ENCODE peak calls at places on chromosomes 2 and 18, in six cellular contexts. E is HCT116, Q is HepG2, R is GM12878, L is K562, O is H1. N is an unnamed sample.

GRCh38 chr2:237500681-237501424 is 13.8 kb downstream of the MLPH start:
- DNase-seq in E (peak), Q (no peak), R (no peak), L (peak), O (peak), N (peak)

GRCh38 chr2:237486819-237487448 is at the start of gene MLPH:
- DNase-seq in E (no peak), Q (no peak), R (no peak), L (no peak), O (no peak), N (no peak)

GRCh38 chr2:130827502-130828251 is 9.0 kb upstream of the ARHGEF4 start:
- DNase-seq in E (no peak), Q (no peak), R (no peak), L (no peak), O (no peak), N (peak)

GRCh38 chr2:148702475-148702874 is 57.9 kb downstream of the EPC2 start:
- DNase-seq in E (no peak), Q (no peak), R (no peak), L (no peak), O (no peak), N (no peak)

GRCh38 chr2:174901075-174901474 is 104.1 kb downstream of the CHN1 start:
- DNase-seq in E (no peak), Q (no peak), R (no peak), L (no peak), O (no peak), N (no peak)

GRCh38 chr2:197675711-197676188 is 363 bp upstream of the RFTN2 start:
- DNase-seq in E (no peak), Q (no peak), R (no peak), L (no peak), O (no peak), N (no peak)

GRCh38 chr2:110211938-110212858 is at the start of gene MTLN:
- DNase-seq in E (peak), Q (peak), R (peak), L (peak), O (no peak), N (peak)

GRCh38 chr2:49306925-49307324 is 152.6 kb upstream of the FSHR start:
- DNase-seq in E (no peak), Q (peak), R (no peak), L (no peak), O (no peak), N (no peak)

GRCh38 chr2:30981519-30981918 is 156.7 kb downstream of the GALNT14 start:
- DNase-seq in E (no peak), Q (no peak), R (no peak), L (no peak), O (no peak), N (no peak)

GRCh38 chr2:136206613-136207012 is 88.7 kb upstream of the CXCR4 start:
- DNase-seq in E (no peak), Q (no peak), R (peak), L (no peak), O (no peak), N (no peak)

GRCh38 chr2:128026422-128027277 is 1.2 kb downstream of the SAP130 start:
- DNase-seq in E (no peak), Q (no peak), R (no peak), L (no peak), O (no peak), N (no peak)

GRCh38 chr2:186456941-186457340 is 29.1 kb upstream of the ZC3H15 start:
- DNase-seq in E (no peak), Q (no peak), R (no peak), L (no peak), O (no peak), N (no peak)

GRCh38 chr18:22466608-22467390 is 49.1 kb upstream of the CTAGE1 start:
- DNase-seq in E (peak), Q (peak), R (no peak), L (no peak), O (no peak), N (no peak)

GRCh38 chr18:48860276-48861180 is 90.2 kb downstream of the SMAD7 start:
- DNase-seq in E (no peak), Q (no peak), R (no peak), L (no peak), O (no peak), N (no peak)

GRCh38 chr2:69231760-69232277 is 155.2 kb downstream of the GFPT1 start:
- DNase-seq in E (no peak), Q (no peak), R (no peak), L (no peak), O (no peak), N (no peak)

GRCh38 chr2:139165599-139165998 is 385.4 kb upstream of the NXPH2 start:
- DNase-seq in E (no peak), Q (no peak), R (no peak), L (no peak), O (no peak), N (no peak)

GRCh38 chr2:144936442-144936841 is 416.5 kb upstream of the ZEB2 start:
- DNase-seq in E (no peak), Q (no peak), R (no peak), L (no peak), O (no peak), N (no peak)

GRCh38 chr2:36650031-36650430 is 46.5 kb upstream of the VIT start:
- DNase-seq in E (peak), Q (peak), R (no peak), L (peak), O (no peak), N (no peak)

GRCh38 chr18:7559709-7560319 is 7.3 kb upstream of the PTPRM start:
- DNase-seq in E (no peak), Q (no peak), R (no peak), L (no peak), O (no peak), N (no peak)

GRCh38 chr18:9513971-9514512 is 38.7 kb downstream of the RALBP1 start:
- DNase-seq in E (no peak), Q (peak), R (no peak), L (no peak), O (no peak), N (no peak)

GRCh38 chr18:9517869-9518268 is 42.6 kb downstream of the RALBP1 start:
- DNase-seq in E (no peak), Q (no peak), R (no peak), L (no peak), O (no peak), N (no peak)

GRCh38 chr18:9519431-9519830 is 44.1 kb downstream of the RALBP1 start:
- DNase-seq in E (no peak), Q (no peak), R (no peak), L (no peak), O (no peak), N (no peak)

GRCh38 chr18:9520666-9521065 is 45.4 kb downstream of the RALBP1 start:
- DNase-seq in E (no peak), Q (no peak), R (no peak), L (no peak), O (no peak), N (no peak)

GRCh38 chr18:9516437-9517064 is 41.2 kb downstream of the RALBP1 start:
- DNase-seq in E (peak), Q (peak), R (peak), L (peak), O (no peak), N (no peak)
- TF ChIP-seq YY1 in E (no peak), Q (no peak), R (no peak), L (no peak), O (no peak), N (no peak)

DNA sequence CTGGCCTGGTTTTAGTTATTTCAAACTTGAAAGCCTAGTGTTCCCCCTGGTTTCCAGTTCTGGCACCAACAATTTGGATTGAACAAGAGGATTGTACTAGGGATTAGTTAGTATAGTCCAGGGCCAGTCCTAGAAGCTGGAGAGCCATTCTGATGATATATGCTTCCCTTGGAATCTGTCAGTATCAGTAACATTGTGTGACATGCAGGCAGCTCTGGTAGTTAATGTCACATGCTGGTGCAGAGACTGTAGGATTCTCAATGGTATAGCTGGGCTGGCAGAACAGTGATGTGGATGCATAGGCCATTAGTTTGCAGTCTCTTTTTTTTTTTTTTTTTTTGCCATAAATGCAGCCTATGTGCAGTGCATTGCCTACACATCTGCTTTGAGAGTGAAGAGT is 3.6 kb downstream of the MGAT5 start:
- DNase-seq in E (no peak), Q (no peak), R (no peak), L (no peak), O (no peak), N (no peak)
- TF ChIP-seq YY1 in E (no peak), Q (no peak), R (no peak), L (no peak), O (no peak), N (no peak)

GRCh38 chr2:137950238-137950637 is 14.0 kb upstream of the HNMT start:
- DNase-seq in E (no peak), Q (no peak), R (no peak), L (peak), O (no peak), N (no peak)

GRCh38 chr2:137946227-137946626 is 18.0 kb upstream of the HNMT start:
- DNase-seq in E (no peak), Q (no peak), R (no peak), L (no peak), O (no peak), N (no peak)

GRCh38 chr2:137947032-137947713 is 17.1 kb upstream of the HNMT start:
- DNase-seq in E (no peak), Q (no peak), R (no peak), L (no peak), O (no peak), N (no peak)

GRCh38 chr2:137948894-137949293 is 15.4 kb upstream of the HNMT start:
- DNase-seq in E (no peak), Q (no peak), R (no peak), L (no peak), O (no peak), N (no peak)

DNA sequence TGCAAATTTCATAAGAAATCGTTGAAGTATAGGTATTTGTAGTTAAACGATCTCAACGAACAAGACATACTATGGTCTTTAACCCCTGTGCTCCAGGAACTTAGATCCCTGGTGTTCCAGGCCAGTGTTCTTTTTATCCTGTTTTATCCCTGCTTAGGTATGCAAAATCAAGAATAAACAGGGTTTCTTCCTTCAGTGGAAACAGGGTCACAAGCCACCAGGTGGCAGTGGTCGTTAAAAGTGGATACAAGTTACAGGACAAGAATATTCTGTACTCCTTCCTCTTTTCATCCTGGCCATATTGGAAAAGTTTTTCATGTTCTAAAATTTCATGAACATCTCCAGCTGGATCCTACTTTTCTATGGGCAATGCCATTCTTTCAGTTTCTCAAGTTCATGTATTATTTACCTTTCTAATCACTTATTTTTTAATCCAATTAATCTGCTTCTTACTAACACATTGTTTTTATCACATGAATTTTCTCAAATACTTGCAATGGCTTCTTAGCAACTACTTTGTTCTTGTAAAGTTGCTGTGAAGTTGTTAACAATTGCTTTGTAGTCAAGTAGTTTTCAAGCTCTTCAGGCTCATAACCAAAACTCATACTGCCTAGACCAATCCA is 16.4 kb upstream of the HNMT start:
- DNase-seq in E (peak), Q (peak), R (no peak), L (peak), O (no peak), N (peak)
- TF ChIP-seq YY1 in E (no peak), Q (peak), R (no peak), L (no peak), O (no peak), N (no peak)

DNA sequence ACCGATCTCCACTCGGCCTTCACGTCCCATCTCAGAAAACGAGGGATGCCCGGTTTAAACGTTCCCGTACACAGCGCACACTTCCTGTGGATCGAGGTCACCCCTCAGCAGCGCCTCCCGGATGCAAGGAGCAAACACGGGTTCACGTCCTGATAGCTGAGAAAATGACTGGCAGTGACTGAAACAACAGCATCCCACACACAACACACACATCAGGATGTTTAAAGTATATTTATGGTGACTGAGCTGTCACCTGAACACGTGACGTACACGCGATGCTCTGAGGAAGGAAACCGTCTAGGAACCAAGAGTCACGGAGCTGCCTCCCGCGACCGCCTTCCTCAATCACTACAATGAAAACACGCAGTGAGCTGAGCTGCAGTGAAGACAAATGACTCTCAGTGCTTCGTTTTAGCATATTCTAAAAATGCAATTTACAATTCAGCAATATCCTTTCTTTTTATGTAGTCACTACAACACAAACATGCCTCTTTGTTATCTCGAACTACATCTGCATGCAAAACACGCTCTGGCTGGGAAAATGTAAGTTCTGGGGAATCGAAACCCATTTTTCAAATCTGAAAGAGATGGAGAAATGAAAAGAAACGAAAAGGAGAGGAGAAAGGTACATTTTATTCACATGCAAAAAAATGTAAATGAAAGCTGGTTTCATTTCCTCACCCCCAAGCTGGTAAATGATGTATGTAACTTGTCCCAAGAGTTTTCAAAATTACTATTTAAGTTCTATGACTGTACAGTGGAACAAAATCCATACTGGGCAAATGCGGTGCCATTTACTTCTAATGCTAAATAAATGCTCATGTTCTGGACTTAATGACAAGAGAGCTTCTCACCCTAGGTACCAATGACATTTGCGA is 19.8 kb downstream of the HDAC4 start:
- DNase-seq in E (no peak), Q (no peak), R (peak), L (no peak), O (no peak), N (no peak)
- TF ChIP-seq YY1 in E (no peak), Q (no peak), R (no peak), L (no peak), O (no peak), N (no peak)

GRCh38 chr2:20422679-20423271 is 24.1 kb upstream of the RHOB start:
- DNase-seq in E (no peak), Q (peak), R (no peak), L (peak), O (no peak), N (no peak)

GRCh38 chr2:20424300-20425290 is 22.3 kb upstream of the RHOB start:
- DNase-seq in E (no peak), Q (no peak), R (peak), L (peak), O (no peak), N (no peak)

GRCh38 chr2:20423847-20424246 is 23.0 kb upstream of the RHOB start:
- DNase-seq in E (no peak), Q (no peak), R (no peak), L (no peak), O (no peak), N (no peak)

GRCh38 chr2:20421988-20422678 is 24.7 kb upstream of the RHOB start:
- DNase-seq in E (no peak), Q (no peak), R (no peak), L (no peak), O (no peak), N (no peak)

GRCh38 chr2:20423376-20423775 is 23.5 kb upstream of the RHOB start:
- DNase-seq in E (no peak), Q (no peak), R (no peak), L (no peak), O (no peak), N (no peak)
- TF ChIP-seq YY1 in E (no peak), Q (no peak), R (no peak), L (no peak), O (no peak), N (no peak)

GRCh38 chr2:182047544-182047943 is 61.9 kb downstream of the PPP1R1C start:
- DNase-seq in E (no peak), Q (no peak), R (no peak), L (no peak), O (no peak), N (no peak)
- TF ChIP-seq YY1 in E (no peak), Q (no peak), R (no peak), L (no peak), O (no peak), N (no peak)

DNA sequence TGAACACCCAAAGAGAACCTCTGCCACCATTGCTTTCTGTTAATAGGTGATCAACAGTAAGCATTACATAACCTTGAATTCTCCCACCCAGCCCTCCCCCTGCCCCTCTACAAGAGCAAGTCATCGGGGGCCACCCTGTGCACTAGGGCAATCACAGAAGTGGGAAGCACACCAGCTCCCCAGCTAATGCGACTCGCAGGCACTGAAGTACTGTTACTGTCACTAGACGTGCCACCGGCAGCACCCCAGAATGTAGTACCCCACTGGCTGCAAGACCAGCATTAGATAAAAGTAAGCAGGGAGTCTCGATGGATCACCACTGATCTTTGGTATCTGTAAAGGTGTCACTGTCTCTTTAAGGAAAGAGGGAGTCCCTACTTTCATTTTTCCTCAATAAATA is 167.6 kb downstream of the FAM210A start:
- DNase-seq in E (no peak), Q (no peak), R (no peak), L (no peak), O (no peak), N (no peak)
- TF ChIP-seq YY1 in E (no peak), Q (no peak), R (no peak), L (no peak), O (no peak), N (no peak)

GRCh38 chr2:119283873-119284331 is 60.3 kb downstream of the STEAP3 start:
- DNase-seq in E (no peak), Q (no peak), R (no peak), L (no peak), O (no peak), N (no peak)
- TF ChIP-seq YY1 in E (no peak), Q (no peak), R (no peak), L (no peak), O (no peak), N (no peak)

DNA sequence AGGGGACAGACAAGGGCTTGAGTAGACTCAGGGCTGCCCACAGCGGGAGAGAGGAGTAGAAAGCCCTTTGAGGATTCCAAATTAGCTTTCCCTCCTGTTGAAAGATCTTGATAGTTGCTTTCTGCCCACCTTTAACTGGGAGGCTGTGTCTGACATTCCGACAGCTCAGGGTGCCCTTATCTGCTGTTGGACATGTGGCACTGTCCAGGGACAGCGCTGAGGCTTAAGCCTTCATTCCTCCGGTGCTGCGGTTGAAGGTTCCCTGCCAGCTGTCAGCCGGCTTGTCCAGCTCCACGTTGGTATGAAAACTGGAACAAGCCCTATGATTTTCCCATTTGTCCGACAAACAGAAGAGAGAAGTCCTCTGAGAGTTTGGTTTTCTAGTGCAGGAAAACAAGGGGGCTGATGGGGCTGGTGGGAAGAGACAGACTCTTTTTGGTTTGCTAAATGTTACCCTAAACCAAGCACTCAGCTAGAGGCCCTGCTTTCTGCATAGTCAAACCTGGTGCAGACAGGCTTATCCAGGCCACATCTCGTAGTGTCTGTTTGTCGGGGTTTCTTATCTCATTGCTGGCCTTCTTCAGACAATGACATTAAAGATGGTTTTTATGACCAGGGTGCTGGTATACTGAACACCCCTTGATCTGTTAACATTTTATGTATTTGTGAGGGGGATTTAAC is 24.5 kb downstream of the GREB1 start:
- DNase-seq in E (no peak), Q (no peak), R (no peak), L (no peak), O (no peak), N (no peak)
- TF ChIP-seq YY1 in E (no peak), Q (no peak), R (no peak), L (no peak), O (no peak), N (no peak)

N was measured in NT2/D1.